ENCODE peak calls at places on chromosomes 6 and 20, in ten cellular contexts. A, B, E, F, I, O, Q, L, N and R are unnamed samples.

GRCh38 chr6:132830236-132830799 is 15.9 kb downstream of the RPS12 start:
- DNase-seq in E (no peak), I (peak), L (no peak), N (peak), Q (peak), A (no peak), F (no peak), B (no peak), O (peak), R (peak)

GRCh38 chr6:158972241-158973233 is 27.5 kb downstream of the RSPH3 start:
- DNase-seq in I (no peak), L (no peak), N (peak), A (no peak), B (no peak), Q (peak), E (no peak), F (peak), O (peak), R (peak)

GRCh38 chr20:56171087-56172012 is 77.2 kb upstream of the MC3R start:
- DNase-seq in E (no peak), N (no peak), I (no peak), Q (peak), B (peak), L (peak), O (peak), A (no peak), F (no peak), R (peak)

GRCh38 chr20:2260250-2260649 is 35.6 kb upstream of the TGM3 start:
- DNase-seq in A (no peak), N (no peak), E (no peak), Q (no peak), F (no peak), B (no peak), O (no peak), L (no peak), I (peak), R (no peak)

GRCh38 chr6:25499851-25500250 is 152.2 kb upstream of the SCGN start:
- DNase-seq in E (no peak), Q (no peak), L (no peak), F (no peak), B (no peak), A (no peak), I (no peak), O (no peak), N (no peak), R (no peak)

GRCh38 chr20:35368616-35369423 is 43.0 kb downstream of the UQCC1 start:
- DNase-seq in I (no peak), Q (peak), O (peak), F (no peak), B (no peak), N (no peak), L (peak), E (no peak), A (no peak), R (peak)

GRCh38 chr6:34239240-34239825 is 2.7 kb downstream of the HMGA1 start:
- DNase-seq in O (no peak), N (no peak), Q (no peak), I (no peak), E (no peak), F (peak), A (no peak), L (no peak), B (no peak), R (no peak)

GRCh38 chr6:31495580-31495979 is 2.4 kb upstream of the MICB start:
- DNase-seq in Q (no peak), A (no peak), L (no peak), F (no peak), B (no peak), I (no peak), O (no peak), E (no peak), N (peak), R (no peak)

GRCh38 chr6:72850469-72850868 is 228.6 kb downstream of the KCNQ5 start:
- DNase-seq in E (no peak), A (no peak), Q (no peak), O (no peak), B (no peak), L (no peak), N (no peak), I (no peak), F (no peak), R (no peak)

GRCh38 chr20:14721926-14722325 is 384.5 kb upstream of the FLRT3 start:
- DNase-seq in F (no peak), A (no peak), L (no peak), N (peak), O (no peak), I (no peak), E (no peak), Q (no peak), B (no peak), R (no peak)

GRCh38 chr6:3825331-3825831 is 23.8 kb upstream of the FAM50B start:
- DNase-seq in L (peak), A (no peak), E (peak), N (peak), I (peak), B (no peak), O (no peak), F (no peak), Q (peak), R (no peak)

GRCh38 chr6:6788394-6789020 is 200.0 kb downstream of the LY86 start:
- DNase-seq in O (peak), E (peak), Q (no peak), N (no peak), A (no peak), L (peak), B (no peak), F (peak), I (no peak), R (no peak)

GRCh38 chr6:5287205-5287965 is 26.1 kb downstream of the FARS2 start:
- DNase-seq in N (peak), I (no peak), O (no peak), B (no peak), E (no peak), F (no peak), Q (no peak), L (no peak), A (no peak), R (peak)

GRCh38 chr6:52233975-52234823 is 10.1 kb downstream of the IL17F start:
- DNase-seq in Q (peak), I (peak), O (peak), L (peak), A (no peak), E (peak), B (no peak), N (peak), F (peak), R (peak)

GRCh38 chr20:24543168-24543567 is 73.7 kb downstream of the SYNDIG1 start:
- DNase-seq in A (no peak), N (no peak), F (no peak), Q (no peak), L (no peak), I (no peak), B (no peak), E (no peak), O (no peak), R (no peak)

GRCh38 chr20:16434087-16434664 is 139.1 kb downstream of the KIF16B start:
- DNase-seq in I (peak), N (peak), Q (no peak), F (peak), L (peak), B (peak), A (peak), O (peak), E (peak), R (peak)

GRCh38 chr6:101001012-101001411 is 119.9 kb upstream of the ASCC3 start:
- DNase-seq in Q (no peak), B (no peak), N (no peak), A (no peak), F (no peak), I (no peak), E (no peak), L (no peak), O (peak), R (no peak)

GRCh38 chr20:21203036-21203656 is 77.3 kb downstream of the KIZ start:
- DNase-seq in F (no peak), E (no peak), N (no peak), O (no peak), A (no peak), B (no peak), L (no peak), Q (no peak), I (no peak), R (no peak)

GRCh38 chr6:93676506-93676905 is 257.1 kb upstream of the EPHA7 start:
- DNase-seq in A (no peak), I (no peak), F (no peak), N (no peak), L (no peak), Q (no peak), B (no peak), E (no peak), O (no peak), R (no peak)

GRCh38 chr6:169070506-169071176 is 183.0 kb downstream of the THBS2 start:
- DNase-seq in Q (no peak), B (no peak), E (peak), L (no peak), N (peak), F (no peak), O (no peak), A (no peak), I (no peak), R (no peak)

GRCh38 chr20:46712056-46712636 is 2.7 kb downstream of the SLC2A10 start:
- DNase-seq in F (no peak), O (no peak), L (no peak), A (no peak), I (no peak), N (no peak), Q (no peak), E (no peak), B (no peak), R (no peak)

GRCh38 chr6:99603421-99604160 is 3.0 kb upstream of the PRDM13 start:
- DNase-seq in B (no peak), E (peak), A (no peak), L (peak), Q (no peak), I (no peak), F (peak), N (no peak), O (peak), R (no peak)